ENCODE peak calls at places on chromosome 7, in nine cellular contexts. One of them, this sample, is unnamed. For H3K4me1, the result is how much of the 10 kb centered on the place peaks cover.

GRCh38 chr7:17158261-17158660 is 140.2 kb upstream of the AHR start:
- DNase-seq in H9: no peak
- DNase-seq in PC-3: no peak
- DNase-seq in breast epithelium: no peak
- DNase-seq in K562: no peak
- DNase-seq in pancreas: no peak
- DNase-seq in hepatocyte: no peak
- DNase-seq in psoas muscle: no peak
- DNase-seq in ovary: no peak
- DNase-seq in this sample: no peak

GRCh38 chr7:18177815-18178660 is 150.4 kb upstream of the PRPS1L1 start:
- DNase-seq in H9: no peak
- DNase-seq in PC-3: peak
- DNase-seq in breast epithelium: no peak
- DNase-seq in K562: peak
- DNase-seq in pancreas: no peak
- DNase-seq in hepatocyte: peak
- DNase-seq in psoas muscle: no peak
- DNase-seq in ovary: no peak
- DNase-seq in this sample: no peak

GRCh38 chr7:128075536-128076095 is 44.4 kb upstream of the LRRC4 start:
- DNase-seq in H9: no peak
- DNase-seq in PC-3: no peak
- DNase-seq in breast epithelium: no peak
- DNase-seq in K562: no peak
- DNase-seq in pancreas: no peak
- DNase-seq in hepatocyte: no peak
- DNase-seq in psoas muscle: peak
- DNase-seq in ovary: no peak
- DNase-seq in this sample: no peak

GRCh38 chr7:3179456-3179855 is 121.6 kb upstream of the SDK1 start:
- DNase-seq in H9: no peak
- DNase-seq in PC-3: no peak
- DNase-seq in breast epithelium: no peak
- DNase-seq in K562: no peak
- DNase-seq in pancreas: no peak
- DNase-seq in hepatocyte: peak
- DNase-seq in psoas muscle: no peak
- DNase-seq in ovary: no peak
- DNase-seq in this sample: no peak

GRCh38 chr7:103685646-103686418 is 239.8 kb upstream of the SLC26A5 start:
- DNase-seq in H9: no peak
- DNase-seq in PC-3: no peak
- DNase-seq in breast epithelium: no peak
- DNase-seq in K562: no peak
- DNase-seq in pancreas: no peak
- DNase-seq in hepatocyte: no peak
- DNase-seq in psoas muscle: no peak
- DNase-seq in ovary: no peak
- DNase-seq in this sample: no peak

GRCh38 chr7:148262721-148263229 is 327.8 kb upstream of the C7orf33 start:
- DNase-seq in H9: peak
- DNase-seq in PC-3: peak
- DNase-seq in breast epithelium: peak
- DNase-seq in K562: peak
- DNase-seq in pancreas: peak
- DNase-seq in hepatocyte: peak
- DNase-seq in psoas muscle: peak
- DNase-seq in ovary: peak
- DNase-seq in this sample: peak

GRCh38 chr7:47265621-47266020 is 316.3 kb downstream of the TNS3 start:
- DNase-seq in H9: no peak
- DNase-seq in PC-3: no peak
- DNase-seq in breast epithelium: no peak
- DNase-seq in K562: no peak
- DNase-seq in pancreas: no peak
- DNase-seq in hepatocyte: no peak
- DNase-seq in psoas muscle: no peak
- DNase-seq in ovary: no peak
- DNase-seq in this sample: no peak

GRCh38 chr7:12231097-12231496 is 20.0 kb downstream of the TMEM106B start:
- DNase-seq in H9: no peak
- DNase-seq in PC-3: no peak
- DNase-seq in breast epithelium: no peak
- DNase-seq in K562: no peak
- DNase-seq in pancreas: no peak
- DNase-seq in hepatocyte: no peak
- DNase-seq in psoas muscle: no peak
- DNase-seq in ovary: no peak
- DNase-seq in this sample: no peak

GRCh38 chr7:129646369-129647021 is 35.0 kb downstream of the NRF1 start:
- DNase-seq in H9: peak
- DNase-seq in PC-3: no peak
- DNase-seq in breast epithelium: no peak
- DNase-seq in K562: no peak
- DNase-seq in pancreas: no peak
- DNase-seq in hepatocyte: no peak
- DNase-seq in psoas muscle: no peak
- DNase-seq in ovary: no peak
- DNase-seq in this sample: no peak

GRCh38 chr7:102306916-102307677 is 20.4 kb downstream of the SH2B2 start:
- DNase-seq in H9: peak
- DNase-seq in PC-3: peak
- DNase-seq in breast epithelium: peak
- DNase-seq in K562: no peak
- DNase-seq in pancreas: no peak
- DNase-seq in hepatocyte: peak
- DNase-seq in psoas muscle: peak
- DNase-seq in ovary: no peak
- DNase-seq in this sample: peak

GRCh38 chr7:125386211-125386610 is 456.6 kb upstream of the POT1 start:
- DNase-seq in H9: no peak
- DNase-seq in PC-3: no peak
- DNase-seq in breast epithelium: no peak
- DNase-seq in K562: no peak
- DNase-seq in pancreas: no peak
- DNase-seq in hepatocyte: no peak
- DNase-seq in psoas muscle: no peak
- DNase-seq in ovary: no peak
- DNase-seq in this sample: no peak

GRCh38 chr7:125382401-125382800 is 452.8 kb upstream of the POT1 start:
- DNase-seq in H9: no peak
- DNase-seq in PC-3: no peak
- DNase-seq in breast epithelium: no peak
- DNase-seq in K562: no peak
- DNase-seq in pancreas: no peak
- DNase-seq in hepatocyte: no peak
- DNase-seq in psoas muscle: no peak
- DNase-seq in ovary: no peak
- DNase-seq in this sample: no peak

DNA sequence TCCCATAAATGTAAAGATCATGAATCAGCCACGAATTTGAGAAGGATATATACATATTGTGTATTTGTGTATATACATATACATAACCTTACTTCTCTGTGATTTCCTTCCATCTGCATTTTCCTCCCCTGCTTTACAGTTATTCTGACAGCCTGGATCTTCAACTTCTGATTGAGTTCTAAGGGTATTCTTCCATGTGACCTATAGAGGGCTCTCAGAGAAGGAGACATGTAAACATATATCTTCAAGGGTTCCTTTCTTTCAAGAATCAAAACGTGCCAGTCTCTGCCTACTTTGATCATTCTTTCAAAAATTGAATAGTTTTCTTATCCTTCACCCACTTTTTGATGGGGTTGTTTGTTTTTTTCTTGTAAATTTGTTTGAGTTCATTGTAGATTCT is 453.7 kb upstream of the POT1 start:
- DNase-seq in H9: no peak
- DNase-seq in PC-3: peak
- DNase-seq in breast epithelium: no peak
- DNase-seq in K562: no peak
- DNase-seq in pancreas: no peak
- DNase-seq in hepatocyte: no peak
- DNase-seq in psoas muscle: no peak
- DNase-seq in ovary: no peak
- DNase-seq in this sample: no peak
- TF ChIP-seq CTCF in H9: peak
- TF ChIP-seq CTCF in PC-3: peak
- TF ChIP-seq CTCF in breast epithelium: no peak
- TF ChIP-seq CTCF in K562: no peak
- TF ChIP-seq CTCF in pancreas: no peak
- TF ChIP-seq CTCF in hepatocyte: no peak
- TF ChIP-seq CTCF in psoas muscle: no peak
- TF ChIP-seq CTCF in ovary: no peak
- TF ChIP-seq CTCF in this sample: no peak

GRCh38 chr7:92762853-92763252 is 73.5 kb downstream of the CDK6 start:
- DNase-seq in H9: no peak
- DNase-seq in PC-3: no peak
- DNase-seq in breast epithelium: no peak
- DNase-seq in K562: no peak
- DNase-seq in pancreas: no peak
- DNase-seq in hepatocyte: no peak
- DNase-seq in psoas muscle: no peak
- DNase-seq in ovary: no peak
- DNase-seq in this sample: no peak
- H3K4me1 ChIP-seq in H9: under half
- H3K4me1 ChIP-seq in PC-3: half or more
- H3K4me1 ChIP-seq in breast epithelium: under half
- H3K4me1 ChIP-seq in K562: under half
- H3K4me1 ChIP-seq in pancreas: under half
- H3K4me1 ChIP-seq in hepatocyte: under half
- H3K4me1 ChIP-seq in psoas muscle: under half
- H3K4me1 ChIP-seq in ovary: under half
- H3K4me1 ChIP-seq in this sample: under half

DNA sequence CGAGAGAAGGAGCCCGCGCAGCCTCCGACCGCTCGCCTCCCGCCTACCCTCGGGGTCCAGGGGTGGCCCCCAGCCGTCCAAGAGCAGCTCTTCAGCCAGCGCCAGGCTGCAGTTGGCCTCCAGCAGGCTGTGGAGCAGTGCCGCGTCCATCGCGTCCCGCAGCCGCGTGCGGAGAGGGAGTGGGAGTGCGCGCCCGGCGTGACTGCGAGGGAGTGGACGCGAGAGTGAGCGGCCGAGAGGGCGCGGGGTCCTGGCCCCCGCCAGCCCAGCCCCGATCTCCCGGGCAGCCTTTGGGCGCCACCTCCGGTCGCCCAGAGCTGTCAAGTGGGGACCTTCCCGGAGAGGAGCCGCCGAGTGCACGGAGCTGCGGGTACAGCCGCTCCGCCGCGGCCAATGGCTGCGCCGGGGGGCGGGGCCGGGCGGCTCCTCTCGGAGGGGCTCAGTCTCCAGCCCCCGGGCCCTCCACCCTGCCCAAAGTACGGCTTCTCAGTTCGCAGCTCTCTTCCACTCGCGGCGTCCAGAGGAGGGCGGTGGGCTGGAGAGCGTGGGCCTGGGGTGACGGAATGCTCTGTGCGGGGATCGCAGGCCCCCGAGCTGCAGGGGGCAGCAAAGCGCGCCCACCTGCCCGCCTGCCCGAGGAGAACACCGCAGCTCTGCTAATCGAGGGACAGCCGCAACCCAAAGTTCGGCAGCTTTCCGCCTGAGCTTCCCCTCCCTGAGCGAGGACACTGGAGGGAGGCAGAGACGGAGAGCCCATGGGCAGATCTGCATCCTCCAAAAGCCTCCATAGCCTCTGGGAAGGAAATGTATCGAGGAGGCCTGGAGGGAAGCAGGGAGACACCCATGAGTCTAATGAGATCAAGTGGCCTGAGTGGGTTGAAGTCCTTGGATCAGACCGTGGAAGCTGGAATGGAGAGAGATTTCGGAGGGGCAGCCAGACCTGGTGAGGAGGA is at the start of gene CRHR2:
- DNase-seq in H9: peak
- DNase-seq in PC-3: no peak
- DNase-seq in breast epithelium: no peak
- DNase-seq in K562: peak
- DNase-seq in pancreas: no peak
- DNase-seq in hepatocyte: peak
- DNase-seq in psoas muscle: no peak
- DNase-seq in ovary: peak
- DNase-seq in this sample: peak
- TF ChIP-seq CTCF in H9: peak
- TF ChIP-seq CTCF in PC-3: no peak
- TF ChIP-seq CTCF in breast epithelium: no peak
- TF ChIP-seq CTCF in K562: peak
- TF ChIP-seq CTCF in pancreas: no peak
- TF ChIP-seq CTCF in hepatocyte: peak
- TF ChIP-seq CTCF in psoas muscle: peak
- TF ChIP-seq CTCF in ovary: no peak
- TF ChIP-seq CTCF in this sample: peak

GRCh38 chr7:116215550-116215949 is 5.2 kb downstream of the TES start:
- DNase-seq in H9: no peak
- DNase-seq in PC-3: no peak
- DNase-seq in breast epithelium: no peak
- DNase-seq in K562: no peak
- DNase-seq in pancreas: no peak
- DNase-seq in hepatocyte: no peak
- DNase-seq in psoas muscle: no peak
- DNase-seq in ovary: no peak
- DNase-seq in this sample: no peak

GRCh38 chr7:116216956-116217570 is 6.7 kb downstream of the TES start:
- DNase-seq in H9: no peak
- DNase-seq in PC-3: peak
- DNase-seq in breast epithelium: no peak
- DNase-seq in K562: no peak
- DNase-seq in pancreas: no peak
- DNase-seq in hepatocyte: no peak
- DNase-seq in psoas muscle: no peak
- DNase-seq in ovary: no peak
- DNase-seq in this sample: no peak

GRCh38 chr7:116219288-116219687 is 8.9 kb downstream of the TES start:
- DNase-seq in H9: no peak
- DNase-seq in PC-3: no peak
- DNase-seq in breast epithelium: no peak
- DNase-seq in K562: no peak
- DNase-seq in pancreas: no peak
- DNase-seq in hepatocyte: no peak
- DNase-seq in psoas muscle: no peak
- DNase-seq in ovary: no peak
- DNase-seq in this sample: no peak

GRCh38 chr7:116218747-116219146 is 8.4 kb downstream of the TES start:
- DNase-seq in H9: no peak
- DNase-seq in PC-3: no peak
- DNase-seq in breast epithelium: no peak
- DNase-seq in K562: no peak
- DNase-seq in pancreas: no peak
- DNase-seq in hepatocyte: no peak
- DNase-seq in psoas muscle: no peak
- DNase-seq in ovary: no peak
- DNase-seq in this sample: no peak

DNA sequence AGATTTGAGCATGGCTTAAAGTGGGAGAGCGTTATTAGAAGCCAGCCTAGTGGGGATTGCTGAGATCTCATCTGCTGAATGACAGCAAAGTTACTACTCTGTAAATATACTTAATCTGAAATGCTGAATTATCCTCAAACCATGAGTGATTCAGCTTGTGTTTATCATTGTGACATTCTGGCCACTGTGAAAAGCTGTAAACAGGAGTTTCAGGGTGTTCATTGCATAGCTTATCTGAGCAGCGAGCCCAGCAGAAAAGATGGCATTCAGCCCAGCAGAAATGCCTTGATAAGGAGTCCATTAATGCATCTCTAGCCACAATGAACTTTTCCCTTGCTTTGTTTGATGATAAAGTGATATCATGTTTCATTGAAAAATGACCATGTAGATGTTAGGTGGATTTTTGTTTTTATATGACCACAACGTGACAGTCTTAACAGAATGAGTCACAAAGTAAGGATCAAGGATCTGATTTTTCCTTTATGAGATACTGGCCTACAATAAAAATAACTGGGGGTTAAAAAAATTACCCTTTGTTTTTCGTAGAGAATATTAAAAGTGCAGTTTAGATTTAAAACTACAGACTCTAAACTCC is 7.8 kb downstream of the TES start:
- DNase-seq in H9: no peak
- DNase-seq in PC-3: peak
- DNase-seq in breast epithelium: no peak
- DNase-seq in K562: peak
- DNase-seq in pancreas: peak
- DNase-seq in hepatocyte: peak
- DNase-seq in psoas muscle: no peak
- DNase-seq in ovary: no peak
- DNase-seq in this sample: no peak
- H3K4me1 ChIP-seq in H9: under half
- H3K4me1 ChIP-seq in PC-3: half or more
- H3K4me1 ChIP-seq in breast epithelium: under half
- H3K4me1 ChIP-seq in K562: under half
- H3K4me1 ChIP-seq in pancreas: under half
- H3K4me1 ChIP-seq in hepatocyte: under half
- H3K4me1 ChIP-seq in psoas muscle: under half
- H3K4me1 ChIP-seq in ovary: under half
- H3K4me1 ChIP-seq in this sample: under half